ENCODE peak calls at places on chromosomes 2 and 18, in six cellular contexts. Y is fibroblast of mammary gland, P is right cardiac atrium, U is AG10803, G is epithelial cell of esophagus, I is AG04449. J is an unnamed sample.

GRCh38 chr2:219001577-219002394 is 8.6 kb upstream of the CRYBA2 start:
- DNase-seq in I (no peak), P (no peak), G (peak; percentile 83), Y (no peak), U (no peak), J (no peak)

GRCh38 chr2:189260361-189260761 is 80.8 kb upstream of the COL5A2 start:
- DNase-seq in Y (peak; percentile 90), P (no peak), G (no peak), U (peak; percentile 52), I (no peak), J (no peak)

GRCh38 chr2:172927381-172928357 is 148.0 kb upstream of the MAP3K20 start:
- DNase-seq in U (peak; percentile 65), G (peak; percentile 2), Y (peak; percentile 84), P (peak; percentile 72), I (peak; percentile 89), J (no peak)

GRCh38 chr2:218878486-218878885 is 2.2 kb upstream of the WNT10A start:
- DNase-seq in Y (no peak), U (no peak), I (no peak), P (no peak), G (no peak), J (no peak)

GRCh38 chr2:231218356-231218755 is 19.9 kb downstream of the ARMC9 start:
- DNase-seq in Y (no peak), I (no peak), G (no peak), P (no peak), U (no peak), J (no peak)

GRCh38 chr18:31626409-31626808 is 34.7 kb downstream of the TTR start:
- DNase-seq in U (no peak), G (no peak), I (no peak), P (no peak), Y (no peak), J (no peak)

GRCh38 chr2:46845542-46846453 is 69.8 kb downstream of the MCFD2 start:
- DNase-seq in I (no peak), U (peak; percentile 32), G (peak; percentile 70), P (peak; percentile 72), Y (no peak), J (no peak)

GRCh38 chr2:68151037-68151436 is 6.7 kb upstream of the PNO1 start:
- DNase-seq in Y (peak; percentile 28), P (no peak), I (no peak), U (no peak), G (no peak), J (no peak)

GRCh38 chr2:28398101-28398834 is 5.6 kb downstream of the FOSL2 start:
- DNase-seq in P (peak; percentile 81), I (no peak), G (peak; percentile 49), U (peak; percentile 63), Y (peak; percentile 74), J (no peak)

GRCh38 chr2:61328707-61329251 is 142.1 kb downstream of the USP34 start:
- DNase-seq in I (no peak), P (no peak), Y (peak; percentile 3), U (peak; percentile 17), G (peak; percentile 20), J (no peak)

GRCh38 chr2:10544252-10544651 is 96.1 kb upstream of the ODC1 start:
- DNase-seq in U (no peak), I (no peak), G (no peak), P (no peak), Y (no peak), J (no peak)

GRCh38 chr2:12930382-12930781 is 213.6 kb downstream of the TRIB2 start:
- DNase-seq in I (no peak), G (no peak), Y (no peak), U (no peak), P (no peak), J (no peak)

GRCh38 chr18:74342416-74343043 is 26.9 kb downstream of the C18orf63 start:
- DNase-seq in P (no peak), Y (peak; percentile 83), G (peak; percentile 77), U (peak; percentile 73), I (no peak), J (peak; percentile 52)

GRCh38 chr2:100747551-100747950 is 72.4 kb upstream of the NPAS2 start:
- DNase-seq in U (no peak), G (peak; percentile 48), I (no peak), Y (no peak), P (no peak), J (no peak)

GRCh38 chr18:10660485-10660884 is 134.7 kb downstream of the NAPG start:
- DNase-seq in Y (peak; percentile 83), U (peak; percentile 64), P (peak; percentile 80), G (no peak), I (no peak), J (no peak)

GRCh38 chr2:221399183-221399582 is 172.9 kb downstream of the EPHA4 start:
- DNase-seq in G (no peak), Y (no peak), U (no peak), P (no peak), I (no peak), J (no peak)

GRCh38 chr2:235063501-235063961 is 111.7 kb downstream of the SH3BP4 start:
- DNase-seq in P (peak; percentile 71), I (no peak), Y (no peak), U (no peak), G (no peak), J (no peak)

GRCh38 chr2:152411154-152411553 is 76.2 kb downstream of the FMNL2 start:
- DNase-seq in Y (no peak), P (no peak), I (no peak), U (no peak), G (peak; percentile 46), J (no peak)

GRCh38 chr2:44061469-44061868 is 65.7 kb upstream of the LRPPRC start:
- DNase-seq in G (no peak), P (no peak), U (no peak), I (no peak), Y (no peak), J (no peak)

GRCh38 chr2:201890447-201890846 is 84.1 kb downstream of the CDK15 start:
- DNase-seq in I (no peak), P (no peak), G (peak; percentile 81), Y (peak; percentile 74), U (peak; percentile 32), J (no peak)

GRCh38 chr2:200863655-200864205 is 728 bp downstream of the CLK1 start:
- DNase-seq in U (no peak), I (no peak), Y (peak; percentile 30), G (no peak), P (peak; percentile 47), J (no peak)

GRCh38 chr2:120344991-120345975 is 653 bp upstream of the INHBB start:
- DNase-seq in P (peak; percentile 63), Y (no peak), I (no peak), U (no peak), G (no peak), J (no peak)

GRCh38 chr2:182542501-182543258 is 115.8 kb upstream of the PDE1A start:
- DNase-seq in Y (peak; percentile 55), P (no peak), I (no peak), G (peak; percentile 22), U (no peak), J (no peak)

GRCh38 chr2:233807966-233808892 is 30.1 kb downstream of the MROH2A start:
- DNase-seq in Y (no peak), P (no peak), G (no peak), U (no peak), I (no peak), J (no peak)

GRCh38 chr2:232668805-232669444 is 28.2 kb upstream of the GIGYF2 start:
- DNase-seq in G (peak; percentile 20), I (no peak), P (peak; percentile 58), U (peak; percentile 39), Y (peak; percentile 27), J (no peak)

GRCh38 chr18:13579874-13580273 is 146.5 kb downstream of the FAM210A start:
- DNase-seq in G (no peak), I (no peak), U (no peak), P (no peak), Y (no peak), J (no peak)

GRCh38 chr18:13582283-13582682 is 144.1 kb downstream of the FAM210A start:
- DNase-seq in P (no peak), Y (no peak), G (no peak), U (no peak), I (no peak), J (no peak)

GRCh38 chr18:13580351-13580750 is 146.0 kb downstream of the FAM210A start:
- DNase-seq in P (no peak), U (no peak), I (no peak), Y (no peak), G (no peak), J (no peak)

GRCh38 chr18:13581496-13581895 is 144.9 kb downstream of the FAM210A start:
- DNase-seq in Y (no peak), U (no peak), P (no peak), G (no peak), I (no peak), J (no peak)

GRCh38 chr18:13581055-13581454 is 145.3 kb downstream of the FAM210A start:
- DNase-seq in I (no peak), P (no peak), G (no peak), Y (no peak), U (no peak), J (no peak)
- H3K4me3 ChIP-seq in I (no peak overlapping the region), P (no peak overlapping the region), G (no peak overlapping the region), Y (no peak overlapping the region), U (no peak overlapping the region), J (no peak overlapping the region)

GRCh38 chr2:3535794-3536681 is 16.7 kb upstream of the ADI1 start:
- DNase-seq in U (peak; percentile 83), G (peak; percentile 77), P (peak; percentile 91), Y (peak; percentile 94), I (peak; percentile 72), J (no peak)
- H3K4me3 ChIP-seq in U (peak overlapping the region; percentile 62), G (peak overlapping the region; percentile 33), P (peak overlapping the region; percentile 35), Y (peak overlapping the region; percentile 46), I (peak overlapping the region; percentile 58), J (no peak overlapping the region)

DNA sequence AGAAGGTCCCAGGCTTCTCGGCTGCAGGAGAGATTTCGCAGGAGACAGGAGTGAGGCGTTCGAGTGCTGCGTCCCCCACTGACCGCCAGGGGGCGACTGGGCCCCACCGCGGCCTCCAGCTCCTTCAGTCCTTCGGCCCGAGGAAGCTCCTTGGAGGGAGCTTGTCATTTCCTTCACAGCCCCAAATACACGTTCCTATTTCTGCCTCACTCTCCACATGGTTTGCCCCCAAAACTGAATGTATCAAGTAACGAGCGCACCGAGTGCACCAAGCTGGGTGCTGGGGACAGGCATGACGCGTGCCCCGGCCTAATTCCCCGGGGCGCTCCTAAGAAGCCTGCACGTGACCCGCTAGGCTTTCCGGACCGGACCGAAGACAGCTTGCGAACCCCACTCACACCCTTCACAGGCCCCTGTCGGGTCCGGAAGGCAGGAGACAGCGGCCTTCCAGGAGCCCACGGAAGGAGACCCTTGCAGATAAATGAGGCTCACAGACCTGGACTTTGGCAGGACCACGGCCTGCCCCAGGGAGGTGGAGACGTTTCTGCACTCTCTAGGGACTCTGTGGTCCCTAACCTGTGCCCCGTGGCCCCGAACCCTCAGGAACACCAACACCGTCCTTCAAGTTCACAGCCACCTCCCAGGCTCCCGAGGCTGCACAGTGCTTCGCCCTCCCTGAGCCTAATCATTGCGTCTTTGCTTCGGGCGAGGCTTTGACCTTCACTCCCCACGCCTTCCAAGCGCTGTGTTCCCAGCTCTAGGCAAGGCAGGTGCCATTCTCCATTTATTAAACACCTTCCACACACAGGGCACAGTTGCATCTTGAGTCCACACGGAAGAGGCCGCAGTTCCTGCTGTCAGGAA is 13.0 kb upstream of the FAHD2A start:
- DNase-seq in G (peak; percentile 37), P (peak; percentile 83), Y (peak; percentile 68), I (no peak), U (peak; percentile 64), J (peak; percentile 33)
- H3K4me3 ChIP-seq in G (no peak overlapping the region), P (no peak overlapping the region), Y (no peak overlapping the region), I (no peak overlapping the region), U (no peak overlapping the region), J (no peak overlapping the region)

DNA sequence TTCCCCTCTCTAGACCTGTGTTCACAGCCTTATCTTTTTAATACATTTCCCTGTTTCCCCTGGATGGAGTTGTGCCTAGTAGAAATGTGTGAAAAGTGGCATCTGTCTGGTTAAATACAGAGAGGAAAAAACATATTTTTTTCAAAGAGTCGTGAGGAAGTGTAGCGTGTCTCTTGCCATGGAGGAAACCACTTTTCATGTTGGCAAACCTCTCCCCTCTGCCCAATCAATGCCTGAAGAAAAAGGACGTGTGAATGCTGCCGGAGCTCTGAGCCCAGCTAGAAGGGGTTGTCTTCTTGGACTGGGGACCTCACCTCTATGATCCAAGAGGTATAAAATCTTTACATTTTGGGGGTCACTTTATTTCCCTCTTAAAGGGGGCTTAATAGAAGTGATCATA is 52.4 kb downstream of the DPP4 start:
- DNase-seq in U (no peak), G (no peak), I (no peak), Y (no peak), P (no peak), J (no peak)
- H3K4me3 ChIP-seq in U (no peak overlapping the region), G (no peak overlapping the region), I (no peak overlapping the region), Y (no peak overlapping the region), P (no peak overlapping the region), J (no peak overlapping the region)